ENCODE peak calls at places on chromosomes 4 and X, in seven cellular contexts. F is D341Med, H is NCI-H2107, A is HEK293T, V is H4, E is HS-27A, S is GM20000. U is an unnamed sample.

GRCh38 chr4:702618-703048 is 3.0 kb upstream of the PCGF3 start:
- DNase-seq in F (no peak), H (no peak), A (no peak), V (no peak), E (no peak), S (no peak), U (no peak)

GRCh38 chrX:38860106-38861013 is 59.1 kb downstream of the MID1IP1 start:
- DNase-seq in F (no peak), H (no peak), A (no peak), V (no peak), E (no peak), S (peak; percentile 2), U (no peak)

GRCh38 chr4:169417629-169418282 is 147.0 kb upstream of the SH3RF1 start:
- DNase-seq in F (no peak), H (no peak), A (no peak), V (no peak), E (no peak), S (no peak), U (no peak)

GRCh38 chr4:92234393-92235176 is 69.2 kb upstream of the GRID2 start:
- DNase-seq in F (no peak), H (no peak), A (no peak), V (peak; percentile 93), E (peak; percentile 76), S (no peak), U (no peak)

GRCh38 chr4:136864580-136865185 is 667.6 kb downstream of the PCDH18 start:
- DNase-seq in F (peak; percentile 30), H (peak; percentile 39), A (peak; percentile 23), V (peak; percentile 70), E (peak; percentile 52), S (peak; percentile 24), U (no peak)

GRCh38 chrX:68534696-68535095 is 35.8 kb downstream of the YIPF6 start:
- DNase-seq in F (no peak), H (no peak), A (no peak), V (no peak), E (no peak), S (no peak), U (no peak)

GRCh38 chr4:53899544-53900274 is 164.7 kb downstream of the CHIC2 start:
- DNase-seq in F (no peak), H (no peak), A (no peak), V (no peak), E (no peak), S (no peak), U (no peak)

GRCh38 chr4:114773341-114773740 is 174.7 kb downstream of the UGT8 start:
- DNase-seq in F (no peak), H (no peak), A (peak; percentile 21), V (no peak), E (no peak), S (no peak), U (no peak)

GRCh38 chr4:174665799-174666198 is 143.5 kb upstream of the HPGD start:
- DNase-seq in F (no peak), H (no peak), A (no peak), V (no peak), E (no peak), S (no peak), U (no peak)

GRCh38 chr4:8666581-8666980 is 74.0 kb downstream of the CPZ start:
- DNase-seq in F (no peak), H (no peak), A (no peak), V (no peak), E (no peak), S (no peak), U (no peak)

GRCh38 chrX:20224814-20225487 is 41.8 kb downstream of the RPS6KA3 start:
- DNase-seq in F (no peak), H (no peak), A (no peak), V (peak; percentile 5), E (no peak), S (peak; percentile 9), U (no peak)

GRCh38 chr4:5012477-5012876 is 6.8 kb downstream of the CYTL1 start:
- DNase-seq in F (no peak), H (no peak), A (no peak), V (no peak), E (no peak), S (no peak), U (no peak)

GRCh38 chrX:78957768-78958130 is 12.6 kb downstream of the P2RY10 start:
- DNase-seq in F (no peak), H (no peak), A (no peak), V (no peak), E (no peak), S (peak; percentile 4), U (no peak)

GRCh38 chr4:81472249-81473085 is 760 bp upstream of the RASGEF1B start:
- DNase-seq in F (peak; percentile 52), H (peak; percentile 57), A (peak; percentile 42), V (peak; percentile 56), E (no peak), S (peak; percentile 50), U (no peak)

GRCh38 chr4:169132561-169133305 is 122.7 kb upstream of the CBR4 start:
- DNase-seq in F (no peak), H (no peak), A (no peak), V (no peak), E (no peak), S (no peak), U (no peak)

GRCh38 chr4:37964734-37965457 is 4.7 kb downstream of the PTTG2 start:
- DNase-seq in F (no peak), H (no peak), A (no peak), V (no peak), E (no peak), S (no peak), U (no peak)

GRCh38 chr4:118180776-118181175 is 146.5 kb downstream of the NDST3 start:
- DNase-seq in F (no peak), H (no peak), A (no peak), V (peak; percentile 37), E (no peak), S (no peak), U (no peak)

GRCh38 chr4:38728651-38729141 is 54.1 kb downstream of the TLR10 start:
- DNase-seq in F (no peak), H (peak; percentile 26), A (no peak), V (peak; percentile 50), E (no peak), S (no peak), U (peak; percentile 85)

GRCh38 chrX:53072418-53073114 is 9.6 kb upstream of the TSPYL2 start:
- DNase-seq in F (no peak), H (no peak), A (no peak), V (no peak), E (no peak), S (no peak), U (no peak)

GRCh38 chr4:184417802-184418511 is 56.4 kb downstream of the IRF2 start:
- DNase-seq in F (no peak), H (no peak), A (no peak), V (peak; percentile 41), E (peak; percentile 7), S (peak; percentile 68), U (no peak)

GRCh38 chr4:17153572-17153971 is 255.1 kb upstream of the LDB2 start:
- DNase-seq in F (no peak), H (no peak), A (no peak), V (no peak), E (no peak), S (no peak), U (no peak)

GRCh38 chrX:128818690-128819089 is 704.6 kb downstream of the SMARCA1 start:
- DNase-seq in F (no peak), H (no peak), A (no peak), V (no peak), E (no peak), S (no peak), U (no peak)

GRCh38 chrX:9912341-9912740 is 54.8 kb upstream of the CLDN34 start:
- DNase-seq in F (no peak), H (peak; percentile 48), A (no peak), V (no peak), E (no peak), S (no peak), U (no peak)

GRCh38 chr4:16089156-16089555 is 5.3 kb upstream of the PROM1 start:
- DNase-seq in F (no peak), H (no peak), A (no peak), V (no peak), E (no peak), S (no peak), U (no peak)

GRCh38 chrX:49273181-49273727 is 3.7 kb downstream of the PPP1R3F start:
- DNase-seq in F (no peak), H (no peak), A (no peak), V (no peak), E (no peak), S (no peak), U (no peak)

GRCh38 chr4:142091085-142091513 is 454.7 kb downstream of the IL15 start:
- DNase-seq in F (no peak), H (no peak), A (no peak), V (no peak), E (peak; percentile 88), S (no peak), U (no peak)

GRCh38 chr4:98447648-98448047 is 186.5 kb downstream of the RAP1GDS1 start:
- DNase-seq in F (no peak), H (no peak), A (no peak), V (no peak), E (no peak), S (no peak), U (no peak)

GRCh38 chr4:95580226-95580625 is 31.5 kb upstream of the UNC5C start:
- DNase-seq in F (no peak), H (no peak), A (no peak), V (no peak), E (no peak), S (no peak), U (peak; percentile 6)

GRCh38 chrX:21398424-21398823 is 24.2 kb downstream of the CNKSR2 start:
- DNase-seq in F (no peak), H (no peak), A (no peak), V (peak; percentile 66), E (no peak), S (no peak), U (no peak)

GRCh38 chr4:179059396-179059795 is 1617.2 kb upstream of the AGA start:
- DNase-seq in F (no peak), H (no peak), A (no peak), V (no peak), E (no peak), S (no peak), U (no peak)

GRCh38 chrX:15874672-15875071 is 20.1 kb upstream of the AP1S2 start:
- DNase-seq in F (no peak), H (no peak), A (no peak), V (no peak), E (no peak), S (no peak), U (no peak)

GRCh38 chrX:153307546-153308175 is 13.9 kb downstream of the PNMA6F start:
- DNase-seq in F (no peak), H (no peak), A (no peak), V (no peak), E (no peak), S (no peak), U (no peak)

GRCh38 chrX:107556967-107557366 is 71.3 kb upstream of the PRPS1 start:
- DNase-seq in F (no peak), H (no peak), A (no peak), V (no peak), E (no peak), S (no peak), U (no peak)

GRCh38 chr4:183430317-183430986 is 14.0 kb upstream of the CDKN2AIP start:
- DNase-seq in F (no peak), H (no peak), A (no peak), V (no peak), E (no peak), S (no peak), U (no peak)

GRCh38 chr4:128349921-128350320 is 62.3 kb upstream of the PGRMC2 start:
- DNase-seq in F (no peak), H (no peak), A (no peak), V (peak; percentile 88), E (no peak), S (no peak), U (no peak)

GRCh38 chr4:153174821-153175567 is 29.2 kb upstream of the TRIM2 start:
- DNase-seq in F (no peak), H (no peak), A (no peak), V (no peak), E (no peak), S (no peak), U (no peak)

GRCh38 chrX:2508648-2509335 is 8.0 kb upstream of the DHRSX start:
- DNase-seq in F (no peak), H (no peak), A (no peak), V (no peak), E (no peak), S (no peak), U (no peak)

U was measured in upper lobe of left lung.